ENCODE peak calls at places on chromosomes 12 and 14, in ten cellular contexts. M is NT2/D1, Q is adipocyte, K is fibroblast of lung, A is Peyer's patch, S is IMR-90, T is BE2C, B is adrenal gland, Z is uterus, R is cardiac muscle cell. H is an unnamed sample.

GRCh38 chr12:26369588-26369987 is 174.2 kb downstream of the SSPN start:
- DNase-seq in M (no peak), Q (peak; percentile 82), K (peak; percentile 92), A (no peak), S (peak; percentile 94), T (peak; percentile 8), B (peak; percentile 73), Z (no peak), R (peak; percentile 76), H (no peak)

GRCh38 chr14:61567838-61568571 is 127.3 kb upstream of the HIF1A start:
- DNase-seq in M (no peak), Q (no peak), K (no peak), A (peak; percentile 35), S (no peak), T (peak; percentile 35), B (no peak), Z (no peak), R (no peak), H (no peak)

GRCh38 chr12:7479784-7480183 is 23.8 kb downstream of the CD163 start:
- DNase-seq in M (no peak), Q (peak; percentile 12), K (no peak), A (no peak), S (no peak), T (no peak), B (no peak), Z (no peak), R (no peak), H (no peak)

GRCh38 chr12:99544457-99544856 is 103.1 kb upstream of the GARIN6 start:
- DNase-seq in M (no peak), Q (no peak), K (no peak), A (no peak), S (no peak), T (no peak), B (no peak), Z (no peak), R (no peak), H (no peak)

GRCh38 chr12:124917841-124918621 is 3.6 kb upstream of the UBC start:
- DNase-seq in M (no peak), Q (peak; percentile 46), K (peak; percentile 35), A (no peak), S (peak; percentile 21), T (no peak), B (no peak), Z (no peak), R (no peak), H (no peak)

GRCh38 chr14:98578204-98578603 is 693.8 kb downstream of the BCL11B start:
- DNase-seq in M (no peak), Q (no peak), K (peak; percentile 50), A (no peak), S (no peak), T (no peak), B (no peak), Z (no peak), R (no peak), H (no peak)

GRCh38 chr14:95515523-95516517 is 630 bp downstream of the SYNE3 start:
- DNase-seq in M (no peak), Q (peak; percentile 80), K (peak; percentile 52), A (peak; percentile 90), S (peak; percentile 45), T (peak; percentile 80), B (peak; percentile 75), Z (peak; percentile 66), R (peak; percentile 60), H (peak; percentile 84)

GRCh38 chr14:100339757-100340453 is 16.8 kb downstream of the SLC25A47 start:
- DNase-seq in M (no peak), Q (no peak), K (no peak), A (peak; percentile 8), S (no peak), T (no peak), B (no peak), Z (no peak), R (no peak), H (no peak)

GRCh38 chr12:121916719-121917118 is 1.7 kb upstream of the CFAP251 start:
- DNase-seq in M (no peak), Q (peak; percentile 34), K (peak; percentile 20), A (no peak), S (peak; percentile 67), T (peak; percentile 49), B (peak; percentile 36), Z (peak; percentile 41), R (peak; percentile 62), H (no peak)

GRCh38 chr12:67692966-67693365 is 44.4 kb downstream of the DYRK2 start:
- DNase-seq in M (no peak), Q (no peak), K (no peak), A (no peak), S (no peak), T (no peak), B (no peak), Z (no peak), R (no peak), H (no peak)

GRCh38 chr12:132530451-132530850 is 40.5 kb downstream of the FBRSL1 start:
- DNase-seq in M (no peak), Q (no peak), K (no peak), A (no peak), S (no peak), T (no peak), B (no peak), Z (no peak), R (no peak), H (no peak)

GRCh38 chr12:132529899-132530298 is 39.9 kb downstream of the FBRSL1 start:
- DNase-seq in M (no peak), Q (no peak), K (no peak), A (no peak), S (no peak), T (no peak), B (no peak), Z (no peak), R (no peak), H (no peak)

GRCh38 chr12:132528564-132529106 is 38.7 kb downstream of the FBRSL1 start:
- DNase-seq in M (no peak), Q (no peak), K (no peak), A (no peak), S (no peak), T (no peak), B (no peak), Z (no peak), R (no peak), H (no peak)

GRCh38 chr12:132529156-132529839 is 39.3 kb downstream of the FBRSL1 start:
- DNase-seq in M (no peak), Q (no peak), K (no peak), A (no peak), S (no peak), T (no peak), B (no peak), Z (no peak), R (no peak), H (no peak)

GRCh38 chr12:132530851-132531250 is 40.9 kb downstream of the FBRSL1 start:
- DNase-seq in M (no peak), Q (no peak), K (no peak), A (no peak), S (no peak), T (no peak), B (no peak), Z (no peak), R (no peak), H (no peak)
- H3K9me3 ChIP-seq in M (peaks cover 75% of the 10 kb centered on the region), Q (no peaks in the 10 kb centered on the region), K (peaks cover 2% of the 10 kb centered on the region), A (no peaks in the 10 kb centered on the region), S (no peaks in the 10 kb centered on the region), T (peaks cover 11% of the 10 kb centered on the region), B (no peaks in the 10 kb centered on the region), Z (no peaks in the 10 kb centered on the region), R (no peaks in the 10 kb centered on the region), H (no peaks in the 10 kb centered on the region)

GRCh38 chr12:106773945-106774807 is at the start of gene RIC8B:
- DNase-seq in M (peak; percentile 98), Q (peak; percentile 99), K (peak; percentile 99), A (peak; percentile 84), S (peak; percentile 99), T (peak; percentile 97), B (peak; percentile 98), Z (peak; percentile 97), R (peak; percentile 99), H (peak; percentile 84)

GRCh38 chr12:106769078-106769477 is 5.4 kb upstream of the RIC8B start:
- DNase-seq in M (peak; percentile 80), Q (no peak), K (peak; percentile 89), A (no peak), S (peak; percentile 38), T (no peak), B (no peak), Z (no peak), R (peak; percentile 71), H (no peak)

GRCh38 chr12:106769546-106769945 is 4.9 kb upstream of the RIC8B start:
- DNase-seq in M (no peak), Q (no peak), K (peak; percentile 35), A (no peak), S (no peak), T (no peak), B (no peak), Z (no peak), R (peak; percentile 43), H (no peak)

GRCh38 chr12:106773286-106773685 is 1.2 kb upstream of the RIC8B start:
- DNase-seq in M (no peak), Q (no peak), K (no peak), A (no peak), S (no peak), T (no peak), B (no peak), Z (no peak), R (no peak), H (peak; percentile 14)

GRCh38 chr12:106771425-106771824 is 3.1 kb upstream of the RIC8B start:
- DNase-seq in M (no peak), Q (no peak), K (no peak), A (no peak), S (no peak), T (no peak), B (no peak), Z (no peak), R (no peak), H (no peak)
- H3K4me3 ChIP-seq in M (no peak overlapping the region), Q (no peak overlapping the region), K (no peak overlapping the region), A (no peak overlapping the region), S (no peak overlapping the region), T (no peak overlapping the region), B (no peak overlapping the region), Z (no peak overlapping the region), R (no peak overlapping the region), H (no peak overlapping the region)

GRCh38 chr12:132998742-132999141 is 12.6 kb downstream of the ZNF26 start:
- DNase-seq in M (no peak), Q (no peak), K (no peak), A (no peak), S (no peak), T (no peak), B (no peak), Z (no peak), R (no peak), H (no peak)
- H3K9me3 ChIP-seq in M (peaks cover 37% of the 10 kb centered on the region), Q (peaks cover 83% of the 10 kb centered on the region), K (no peaks in the 10 kb centered on the region), A (peaks cover 87% of the 10 kb centered on the region), S (peaks cover 68% of the 10 kb centered on the region), T (no peaks in the 10 kb centered on the region), B (peaks cover 60% of the 10 kb centered on the region), Z (no peaks in the 10 kb centered on the region), R (no peaks in the 10 kb centered on the region), H (peaks cover 5% of the 10 kb centered on the region)

DNA sequence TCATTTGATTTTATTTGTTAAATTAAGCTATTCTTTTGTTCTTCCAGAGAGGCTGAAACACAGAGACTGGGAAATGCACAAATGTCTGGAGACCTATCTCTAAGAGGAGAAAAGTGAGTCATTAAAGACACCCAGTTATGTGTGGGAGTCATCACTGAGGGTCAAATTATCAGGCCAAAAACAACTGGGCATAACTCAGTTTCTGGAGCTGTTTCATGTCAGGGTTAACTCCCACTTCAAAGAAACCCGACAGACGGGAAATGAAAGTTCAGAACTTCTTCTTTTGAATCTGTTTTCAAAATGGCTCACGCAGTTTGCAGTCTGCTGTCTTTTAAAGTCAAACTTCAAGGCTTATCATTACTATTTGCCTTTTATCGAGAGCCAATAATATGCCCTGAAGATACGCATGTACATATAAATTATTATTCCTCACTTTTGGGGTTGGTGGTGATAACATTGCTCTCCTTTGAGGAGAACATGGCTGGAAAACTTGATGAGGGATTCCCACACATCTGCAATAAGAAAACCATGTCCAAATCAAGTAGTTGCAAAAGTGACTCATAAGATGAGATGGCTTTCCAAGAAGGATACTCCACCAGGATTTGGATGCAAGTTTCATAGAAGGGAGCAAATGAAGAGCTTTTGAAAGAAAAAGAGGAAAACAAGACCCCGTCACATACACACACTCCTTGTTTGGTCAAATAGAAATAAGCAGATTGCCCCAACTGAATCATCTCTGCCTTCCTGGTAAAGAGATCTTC is 341.4 kb downstream of the ADAMTS20 start:
- DNase-seq in M (no peak), Q (peak; percentile 28), K (peak; percentile 95), A (no peak), S (peak; percentile 67), T (no peak), B (no peak), Z (no peak), R (peak; percentile 88), H (no peak)
- H3K4me3 ChIP-seq in M (no peak overlapping the region), Q (peak overlapping the region; percentile 46), K (no peak overlapping the region), A (no peak overlapping the region), S (no peak overlapping the region), T (no peak overlapping the region), B (no peak overlapping the region), Z (no peak overlapping the region), R (no peak overlapping the region), H (no peak overlapping the region)

H was measured in CD4-positive, alpha-beta memory T cell.